ENCODE peak calls at places on chromosomes 5 and 9, in six cellular contexts. M, O, J, K, N and Y are unnamed samples.
A peak's percentile ranks its signal among the peaks of the same experiment; 100 is the strongest.

GRCh38 chr9:137323531-137324331 is 21.7 kb upstream of the NRARP start:
- DNase-seq in N (no peak), J (no peak), K (no peak), O (no peak), M (no peak), Y (no peak)

GRCh38 chr5:139726248-139726647 is 69.4 kb upstream of the PSD2 start:
- DNase-seq in K (no peak), O (no peak), N (no peak), J (no peak), M (no peak), Y (no peak)

GRCh38 chr5:59102437-59102836 is 519.6 kb downstream of the RAB3C start:
- DNase-seq in K (no peak), O (no peak), M (no peak), J (no peak), N (no peak), Y (no peak)

GRCh38 chr9:70450735-70451134 is 36.3 kb upstream of the KLF9 start:
- DNase-seq in M (no peak), K (no peak), O (no peak), N (no peak), J (no peak), Y (no peak)

GRCh38 chr5:137453476-137454080 is 45.5 kb downstream of the SPOCK1 start:
- DNase-seq in J (peak; percentile 65), O (peak; percentile 44), N (no peak), K (no peak), M (no peak), Y (no peak)

GRCh38 chr5:40681351-40682311 is 1.9 kb downstream of the PTGER4 start:
- DNase-seq in M (peak; percentile 19), N (peak; percentile 45), O (peak; percentile 46), J (no peak), K (peak; percentile 82), Y (no peak)

GRCh38 chr9:132946624-132947295 is 2.3 kb upstream of the TSC1 start:
- DNase-seq in O (peak; percentile 20), M (no peak), J (no peak), K (no peak), N (no peak), Y (no peak)

GRCh38 chr5:102018279-102018678 is 277.8 kb downstream of the SLCO4C1 start:
- DNase-seq in N (no peak), K (no peak), J (no peak), M (no peak), O (no peak), Y (peak; percentile 50)

GRCh38 chr5:128199104-128199503 is 115.5 kb downstream of the SLC12A2 start:
- DNase-seq in N (no peak), O (peak; percentile 22), K (no peak), M (no peak), J (no peak), Y (no peak)

GRCh38 chr5:54870251-54870650 is 115.1 kb downstream of the ESM1 start:
- DNase-seq in N (no peak), O (no peak), K (no peak), J (no peak), M (no peak), Y (no peak)

GRCh38 chr5:12870870-12871539 is 966.8 kb upstream of the CTNND2 start:
- DNase-seq in M (no peak), J (no peak), N (no peak), O (no peak), K (no peak), Y (no peak)

GRCh38 chr5:10420926-10421325 is 20.8 kb upstream of the ROPN1L start:
- DNase-seq in O (no peak), K (no peak), N (no peak), J (no peak), M (no peak), Y (no peak)

GRCh38 chr9:131382850-131383729 is 10.8 kb upstream of the PRRC2B start:
- DNase-seq in O (peak; percentile 87), N (peak; percentile 68), K (no peak), J (peak; percentile 67), M (no peak), Y (no peak)

GRCh38 chr9:77011973-77012817 is 7.3 kb upstream of the FOXB2 start:
- DNase-seq in N (peak; percentile 92), O (peak; percentile 55), J (peak; percentile 81), K (peak; percentile 70), M (peak; percentile 68), Y (peak; percentile 92)

GRCh38 chr5:59185757-59186385 is 603.0 kb downstream of the RAB3C start:
- DNase-seq in N (no peak), M (no peak), O (no peak), K (no peak), J (no peak), Y (no peak)

GRCh38 chr5:30572279-30572678 is 621.2 kb upstream of the CDH6 start:
- DNase-seq in J (no peak), N (no peak), O (no peak), K (no peak), M (no peak), Y (no peak)

GRCh38 chr5:130720355-130720754 is 444.7 kb downstream of the HINT1 start:
- DNase-seq in N (no peak), K (no peak), M (no peak), O (peak; percentile 36), J (peak; percentile 56), Y (no peak)

GRCh38 chr9:113796651-113797426 is 79.3 kb upstream of the ZNF618 start:
- DNase-seq in M (no peak), O (no peak), J (no peak), K (no peak), N (peak; percentile 40), Y (no peak)

GRCh38 chr5:27619982-27620381 is 581.6 kb upstream of the CDH9 start:
- DNase-seq in M (no peak), N (no peak), O (no peak), J (no peak), K (no peak), Y (no peak)

GRCh38 chr5:100840769-100841168 is 62.3 kb downstream of the ST8SIA4 start:
- DNase-seq in N (no peak), O (no peak), M (no peak), K (no peak), J (peak; percentile 87), Y (no peak)

GRCh38 chr9:112777914-112778313 is 27.4 kb downstream of the SNX30 start:
- DNase-seq in K (no peak), N (no peak), M (no peak), J (no peak), O (no peak), Y (no peak)

GRCh38 chr5:172666251-172666650 is 25.2 kb downstream of the NEURL1B start:
- DNase-seq in J (no peak), M (no peak), K (no peak), N (peak; percentile 55), O (no peak), Y (no peak)

GRCh38 chr5:77172713-77173328 is 37.7 kb upstream of the PDE8B start:
- DNase-seq in O (peak; percentile 77), J (no peak), M (no peak), K (no peak), N (no peak), Y (no peak)

DNA sequence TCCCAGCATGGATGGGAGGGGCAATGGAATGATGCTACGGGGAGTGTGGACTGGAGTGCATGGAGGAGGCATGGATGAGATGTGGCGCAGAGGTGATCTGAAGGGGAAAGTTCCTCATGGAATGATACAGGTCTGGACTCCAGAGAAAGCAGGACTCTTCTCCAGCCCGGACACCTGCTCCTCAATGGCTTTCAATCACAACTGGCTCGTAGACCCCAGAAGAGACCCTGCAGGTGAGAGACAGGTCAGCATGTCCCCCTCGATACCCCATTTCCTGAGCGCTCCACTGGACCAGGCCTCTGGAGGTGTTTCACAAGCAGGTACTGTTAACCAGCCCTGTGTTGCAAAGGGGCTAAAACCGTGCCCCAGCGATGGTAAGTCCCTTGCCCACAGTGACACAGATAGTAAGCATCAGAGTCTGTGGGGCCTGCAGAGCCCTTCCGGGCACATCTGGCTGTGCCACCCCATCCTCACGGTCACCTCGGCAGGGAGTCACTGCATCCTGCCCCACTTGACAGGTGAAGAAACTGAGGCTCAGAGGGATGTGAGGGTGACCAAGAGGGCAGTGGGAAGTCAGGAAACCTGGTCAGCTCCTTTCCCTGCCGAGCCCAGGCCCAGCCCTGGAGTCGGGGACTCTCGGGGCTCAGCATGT is 5.5 kb upstream of the DPM2 start:
- DNase-seq in N (no peak), M (no peak), J (no peak), O (no peak), K (no peak), Y (no peak)
- TF ChIP-seq CTCF in N (no peak), M (no peak), J (peak; percentile 22), O (no peak), K (no peak), Y (no peak)

DNA sequence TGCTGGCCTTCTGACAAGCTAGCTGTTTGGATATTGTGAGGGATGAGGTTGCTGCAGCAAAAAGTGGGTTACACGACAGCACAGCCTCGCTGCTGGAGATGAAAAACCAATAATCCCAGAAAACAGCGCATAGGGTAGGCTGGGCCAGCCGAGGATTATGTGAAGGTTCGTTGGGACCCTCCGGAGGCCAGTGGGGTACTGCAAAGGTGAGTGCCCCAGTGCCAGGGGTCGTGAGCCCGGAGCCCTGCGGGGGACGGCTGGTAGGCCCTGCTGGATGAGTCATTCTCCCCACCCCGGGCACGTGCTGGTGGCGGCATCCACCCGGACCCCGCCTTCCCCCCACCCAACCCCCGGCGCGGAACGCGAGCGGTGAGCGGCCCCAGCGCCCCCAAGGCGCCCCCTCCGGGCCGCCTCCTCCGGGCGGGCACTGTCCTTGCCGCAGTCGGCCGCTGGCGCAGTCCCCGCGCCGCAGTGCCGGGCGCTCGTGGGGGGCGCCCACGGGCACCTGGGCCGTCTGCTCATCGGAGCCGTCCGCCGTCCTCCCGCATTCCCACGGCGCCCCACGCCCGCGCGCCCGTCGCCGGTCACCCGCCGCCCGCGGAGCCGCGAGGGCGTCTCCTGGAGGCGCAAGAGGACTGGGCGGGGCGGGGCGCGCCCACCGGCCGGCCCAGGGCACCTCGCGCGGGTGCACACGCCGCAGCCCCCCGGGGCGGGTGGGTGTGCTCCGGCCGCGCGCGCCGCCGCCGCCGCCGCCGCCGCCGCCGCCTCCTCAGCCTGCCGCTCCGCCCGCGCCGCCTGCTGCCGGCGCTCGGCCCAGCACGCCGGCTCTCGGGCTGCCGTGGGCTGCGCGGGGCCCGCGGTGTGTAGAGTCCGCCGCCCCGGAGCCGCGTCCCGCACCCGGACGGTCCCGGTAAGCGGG is at the start of gene PHF24:
- DNase-seq in M (no peak), O (no peak), N (peak; percentile 37), J (peak; percentile 43), K (no peak), Y (no peak)
- TF ChIP-seq CTCF in M (no peak), O (no peak), N (no peak), J (no peak), K (no peak), Y (no peak)

DNA sequence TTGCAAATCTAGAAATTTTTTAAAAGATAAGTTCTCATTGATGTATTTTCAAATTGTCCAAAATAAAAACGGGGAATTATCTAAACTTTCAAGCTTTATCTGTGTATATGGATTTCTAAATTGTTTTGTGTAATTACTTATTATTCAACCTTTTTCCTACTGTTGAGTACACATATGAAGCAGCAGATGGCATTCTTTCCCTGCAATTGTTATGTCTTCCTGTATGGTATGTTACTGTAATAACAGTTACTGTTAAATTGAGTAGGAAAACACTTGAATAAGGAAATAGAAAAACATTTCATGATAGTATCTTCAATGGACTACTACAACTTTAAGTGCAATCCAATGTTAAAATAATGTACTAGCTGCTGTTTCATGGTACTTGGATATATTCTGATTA is 124.8 kb downstream of the RANBP17 start:
- DNase-seq in M (no peak), J (no peak), O (peak; percentile 58), N (no peak), K (no peak), Y (no peak)
- TF ChIP-seq CTCF in M (no peak), J (no peak), O (no peak), N (no peak), K (no peak), Y (no peak)

GRCh38 chr5:350355-350754 is 28.8 kb downstream of the AHRR start:
- DNase-seq in K (no peak), J (no peak), M (peak; percentile 16), O (no peak), N (peak; percentile 85), Y (no peak)
- TF ChIP-seq CTCF in K (no peak), J (peak; percentile 48), M (peak; percentile 30), O (no peak), N (peak; percentile 33), Y (no peak)